ENCODE peak calls at places on chromosomes 3 and 15, in eight cellular contexts. Q is stomach; B is PC-3; N is suprapubic skin; C is esophagus muscularis mucosa; D is CD8-positive, alpha-beta T cell; A is heart left ventricle; L is thoracic aorta. P is an unnamed sample.
A peak's percentile ranks its signal among the peaks of the same experiment; 100 is the strongest.

GRCh38 chr3:197372076-197372661 is 73.8 kb upstream of the DLG1 start:
- DNase-seq in A (no peak), Q (peak; percentile 39), D (no peak), L (no peak), C (no peak), B (peak; percentile 98), N (peak; percentile 53), P (no peak)

GRCh38 chr15:66865622-66866611 is 163.9 kb downstream of the SMAD6 start:
- DNase-seq in N (peak; percentile 72), B (no peak), Q (peak; percentile 24), D (no peak), C (peak; percentile 86), A (peak; percentile 62), L (no peak), P (no peak)

GRCh38 chr3:43102773-43103480 is 3.0 kb downstream of the POMGNT2 start:
- DNase-seq in D (no peak), C (no peak), L (no peak), B (no peak), Q (no peak), A (no peak), N (no peak), P (no peak)

GRCh38 chr3:53077476-53078220 is 31.8 kb upstream of the SFMBT1 start:
- DNase-seq in Q (no peak), N (no peak), B (no peak), D (no peak), C (no peak), L (no peak), A (no peak), P (no peak)

GRCh38 chr3:177482048-177482741 is 284.9 kb upstream of the TBL1XR1 start:
- DNase-seq in C (no peak), A (no peak), N (no peak), Q (no peak), D (no peak), L (no peak), B (peak; percentile 41), P (no peak)

GRCh38 chr15:67941643-67942315 is 101.9 kb upstream of the RNU6-1 start:
- DNase-seq in D (no peak), B (peak; percentile 85), Q (no peak), C (no peak), L (no peak), N (no peak), A (no peak), P (no peak)

GRCh38 chr3:195251336-195252065 is 19.5 kb downstream of the XXYLT1 start:
- DNase-seq in Q (no peak), D (no peak), N (no peak), A (no peak), B (no peak), C (peak; percentile 72), L (no peak), P (no peak)

GRCh38 chr3:155512867-155513261 is 219.4 kb upstream of the STRIT1 start:
- DNase-seq in A (no peak), D (no peak), Q (no peak), L (no peak), N (no peak), C (no peak), B (no peak), P (no peak)

GRCh38 chr15:37094542-37095196 is 5.7 kb downstream of the MEIS2 start:
- DNase-seq in D (no peak), N (no peak), B (no peak), Q (no peak), A (no peak), L (no peak), C (no peak), P (no peak)

GRCh38 chr3:194705761-194706160 is 20.1 kb downstream of the FAM43A start:
- DNase-seq in L (no peak), Q (no peak), D (no peak), C (no peak), N (no peak), B (no peak), A (no peak), P (no peak)

GRCh38 chr15:77826006-77826695 is 193.4 kb upstream of the LINGO1 start:
- DNase-seq in N (no peak), Q (no peak), A (peak; percentile 39), B (no peak), C (no peak), L (no peak), D (no peak), P (no peak)

GRCh38 chr15:42796955-42797779 is 60.2 kb upstream of the CDAN1 start:
- DNase-seq in B (peak; percentile 48), A (no peak), L (no peak), C (no peak), Q (no peak), D (no peak), N (no peak), P (no peak)

GRCh38 chr3:46692566-46692983 is 904 bp downstream of the ALS2CL start:
- DNase-seq in A (no peak), L (no peak), C (no peak), B (peak; percentile 91), N (peak; percentile 85), Q (peak; percentile 83), D (no peak), P (no peak)

GRCh38 chr3:15520804-15521572 is 518 bp downstream of the COLQ start:
- DNase-seq in Q (no peak), B (no peak), D (no peak), L (no peak), N (peak; percentile 67), C (no peak), A (no peak), P (no peak)

GRCh38 chr15:45943255-45943654 is 308.4 kb downstream of the SQOR start:
- DNase-seq in N (no peak), L (no peak), C (no peak), Q (no peak), A (no peak), B (peak; percentile 91), D (no peak), P (no peak)

DNA sequence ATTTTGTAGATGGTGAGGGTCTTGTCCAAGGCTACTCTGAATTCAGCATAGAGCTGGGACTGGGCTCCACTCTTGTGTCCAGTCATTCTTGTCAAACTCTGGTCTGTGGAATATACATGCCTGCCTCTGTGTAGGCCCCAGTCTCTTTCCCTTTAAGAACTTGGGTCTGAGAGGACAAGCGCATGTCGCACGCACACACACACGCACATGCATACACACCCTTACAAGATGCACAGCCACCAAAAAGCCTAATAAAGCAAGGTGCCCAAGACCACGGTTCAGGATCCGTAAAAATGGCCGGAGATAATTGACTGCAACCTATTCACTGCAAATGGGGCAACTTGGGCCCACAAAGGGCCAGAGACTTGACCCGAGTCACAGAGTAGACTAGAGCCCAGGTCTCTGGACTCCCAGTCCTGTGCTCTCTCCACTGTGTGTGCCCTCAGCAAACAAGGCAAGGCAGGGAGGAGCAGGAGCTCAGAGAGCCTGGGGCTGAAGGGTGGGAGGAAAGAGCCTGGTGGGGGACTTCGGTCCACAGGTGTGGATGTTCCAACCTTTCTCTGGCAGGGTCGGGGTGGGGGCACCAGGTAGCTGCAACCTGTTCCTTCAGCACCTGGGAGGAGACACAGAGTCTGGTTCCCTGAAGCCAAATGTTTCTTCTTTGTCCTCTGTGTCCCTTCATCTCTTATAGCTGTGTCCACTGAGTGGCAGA is 914 bp upstream of the PAQR5 start:
- DNase-seq in L (no peak), N (no peak), A (no peak), C (no peak), B (no peak), D (no peak), Q (no peak), P (no peak)
- H3K4me3 ChIP-seq in L (no peak overlapping the region), N (no peak overlapping the region), A (no peak overlapping the region), C (no peak overlapping the region), B (no peak overlapping the region), D (no peak overlapping the region), Q (no peak overlapping the region), P (no peak overlapping the region)

GRCh38 chr3:128504533-128504915 is 11.5 kb upstream of the GATA2 start:
- DNase-seq in A (no peak), C (no peak), L (no peak), D (no peak), Q (no peak), N (peak; percentile 35), B (no peak), P (no peak)

GRCh38 chr3:128505771-128506170 is 12.8 kb upstream of the GATA2 start:
- DNase-seq in Q (no peak), B (no peak), A (no peak), C (no peak), D (no peak), L (no peak), N (no peak), P (no peak)

GRCh38 chr3:128504957-128505730 is 12.1 kb upstream of the GATA2 start:
- DNase-seq in L (no peak), Q (no peak), B (peak; percentile 60), A (no peak), N (no peak), D (no peak), C (peak; percentile 26), P (no peak)

GRCh38 chr3:128506721-128507120 is 13.7 kb upstream of the GATA2 start:
- DNase-seq in Q (no peak), C (no peak), A (no peak), B (no peak), N (no peak), D (no peak), L (no peak), P (no peak)

DNA sequence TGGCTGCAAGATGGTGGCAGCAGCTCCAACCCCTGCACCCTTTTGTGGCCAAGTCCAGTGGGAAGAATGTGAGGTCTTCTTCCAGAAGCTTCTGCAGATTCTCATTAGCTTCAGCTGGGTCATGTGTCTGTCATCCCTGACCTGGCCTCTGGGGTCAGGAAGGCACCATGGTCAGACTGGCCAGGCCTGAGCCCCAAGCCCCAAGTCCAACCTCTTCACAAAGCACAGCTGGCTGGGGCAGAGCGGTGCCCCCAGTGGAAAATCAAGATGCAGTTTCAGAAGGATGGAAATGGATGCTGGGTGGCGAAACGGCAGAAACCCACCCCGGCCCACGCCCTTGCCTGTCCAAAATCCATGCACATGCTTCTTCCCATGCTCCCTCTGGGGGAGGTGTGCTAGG is 15.9 kb upstream of the GATA2 start:
- DNase-seq in C (no peak), A (no peak), N (no peak), Q (no peak), L (no peak), B (no peak), D (no peak), P (no peak)
- H3K27ac ChIP-seq in C (no peak overlapping the region), A (no peak overlapping the region), N (no peak overlapping the region), Q (no peak overlapping the region), L (no peak overlapping the region), B (no peak overlapping the region), D (no peak overlapping the region), P (no peak overlapping the region)

GRCh38 chr15:74245342-74245931 is 9.3 kb downstream of the CCDC33 start:
- DNase-seq in N (no peak), L (no peak), A (no peak), Q (no peak), C (no peak), D (no peak), B (no peak), P (no peak)
- H3K4me3 ChIP-seq in N (no peak overlapping the region), L (peak overlapping the region; percentile 34), A (no peak overlapping the region), Q (peak overlapping the region; percentile 1), C (peak overlapping the region; percentile 19), D (no peak overlapping the region), B (no peak overlapping the region), P (no peak overlapping the region)

GRCh38 chr3:27166888-27167287 is 202.3 kb downstream of the NEK10 start:
- DNase-seq in N (no peak), A (no peak), Q (no peak), D (no peak), C (no peak), B (peak; percentile 46), L (no peak), P (no peak)
- H3K27ac ChIP-seq in N (peak overlapping the region; percentile 15), A (no peak overlapping the region), Q (no peak overlapping the region), D (no peak overlapping the region), C (peak overlapping the region; percentile 49), B (no peak overlapping the region), L (no peak overlapping the region), P (no peak overlapping the region)

P was measured in CD4-positive, CD25-positive, alpha-beta regulatory T cell.